ENCODE peak calls at places on chromosomes 5 and 9, in nine cellular contexts. One of them, this sample, is unnamed.

GRCh38 chr5:121841900-121842299 is 9.8 kb upstream of the FTMT start:
- DNase-seq in HepG2: no peak
- DNase-seq in H1: no peak
- DNase-seq in transverse colon: no peak
- DNase-seq in stomach: no peak
- DNase-seq in tibial nerve: no peak
- DNase-seq in upper lobe of left lung: no peak
- DNase-seq in A549: no peak
- DNase-seq in suprapubic skin: no peak
- DNase-seq in this sample: no peak

GRCh38 chr5:64147849-64148441 is 17.7 kb upstream of the RNF180 start:
- DNase-seq in HepG2: peak; percentile 7
- DNase-seq in H1: no peak
- DNase-seq in transverse colon: peak; percentile 20
- DNase-seq in stomach: peak; percentile 71
- DNase-seq in tibial nerve: no peak
- DNase-seq in upper lobe of left lung: no peak
- DNase-seq in A549: peak; percentile 44
- DNase-seq in suprapubic skin: peak; percentile 61
- DNase-seq in this sample: peak; percentile 76

GRCh38 chr9:7536310-7536939 is 263.2 kb downstream of the DMAC1 start:
- DNase-seq in HepG2: peak; percentile 45
- DNase-seq in H1: no peak
- DNase-seq in transverse colon: peak; percentile 57
- DNase-seq in stomach: peak; percentile 32
- DNase-seq in tibial nerve: no peak
- DNase-seq in upper lobe of left lung: no peak
- DNase-seq in A549: peak; percentile 54
- DNase-seq in suprapubic skin: no peak
- DNase-seq in this sample: no peak

GRCh38 chr9:34452568-34452967 is 5.8 kb downstream of the FAM219A start:
- DNase-seq in HepG2: no peak
- DNase-seq in H1: no peak
- DNase-seq in transverse colon: no peak
- DNase-seq in stomach: no peak
- DNase-seq in tibial nerve: no peak
- DNase-seq in upper lobe of left lung: no peak
- DNase-seq in A549: no peak
- DNase-seq in suprapubic skin: no peak
- DNase-seq in this sample: no peak

GRCh38 chr9:25700430-25700829 is 22.2 kb upstream of the TUSC1 start:
- DNase-seq in HepG2: no peak
- DNase-seq in H1: no peak
- DNase-seq in transverse colon: no peak
- DNase-seq in stomach: no peak
- DNase-seq in tibial nerve: no peak
- DNase-seq in upper lobe of left lung: no peak
- DNase-seq in A549: no peak
- DNase-seq in suprapubic skin: no peak
- DNase-seq in this sample: no peak

GRCh38 chr9:73116030-73116429 is 35.6 kb upstream of the ANXA1 start:
- DNase-seq in HepG2: no peak
- DNase-seq in H1: no peak
- DNase-seq in transverse colon: no peak
- DNase-seq in stomach: no peak
- DNase-seq in tibial nerve: no peak
- DNase-seq in upper lobe of left lung: no peak
- DNase-seq in A549: no peak
- DNase-seq in suprapubic skin: no peak
- DNase-seq in this sample: no peak

GRCh38 chr9:99621040-99621439 is 200.6 kb upstream of the NR4A3 start:
- DNase-seq in HepG2: no peak
- DNase-seq in H1: no peak
- DNase-seq in transverse colon: no peak
- DNase-seq in stomach: no peak
- DNase-seq in tibial nerve: no peak
- DNase-seq in upper lobe of left lung: no peak
- DNase-seq in A549: no peak
- DNase-seq in suprapubic skin: no peak
- DNase-seq in this sample: no peak

GRCh38 chr9:133349965-133350624 is 2.1 kb downstream of the RPL7A start:
- DNase-seq in HepG2: no peak
- DNase-seq in H1: no peak
- DNase-seq in transverse colon: no peak
- DNase-seq in stomach: no peak
- DNase-seq in tibial nerve: no peak
- DNase-seq in upper lobe of left lung: no peak
- DNase-seq in A549: no peak
- DNase-seq in suprapubic skin: no peak
- DNase-seq in this sample: no peak

GRCh38 chr9:94002316-94003140 is 47.4 kb upstream of the BARX1 start:
- DNase-seq in HepG2: peak; percentile 61
- DNase-seq in H1: no peak
- DNase-seq in transverse colon: peak; percentile 16
- DNase-seq in stomach: peak; percentile 56
- DNase-seq in tibial nerve: no peak
- DNase-seq in upper lobe of left lung: no peak
- DNase-seq in A549: peak; percentile 57
- DNase-seq in suprapubic skin: no peak
- DNase-seq in this sample: no peak

GRCh38 chr9:111896942-111897830 is 572 bp downstream of the UGCG start:
- DNase-seq in HepG2: peak; percentile 11
- DNase-seq in H1: no peak
- DNase-seq in transverse colon: peak; percentile 62
- DNase-seq in stomach: no peak
- DNase-seq in tibial nerve: peak; percentile 43
- DNase-seq in upper lobe of left lung: peak; percentile 93
- DNase-seq in A549: peak; percentile 49
- DNase-seq in suprapubic skin: peak; percentile 81
- DNase-seq in this sample: peak; percentile 73

GRCh38 chr9:75918154-75918553 is 27.7 kb downstream of the PCSK5 start:
- DNase-seq in HepG2: no peak
- DNase-seq in H1: no peak
- DNase-seq in transverse colon: no peak
- DNase-seq in stomach: no peak
- DNase-seq in tibial nerve: no peak
- DNase-seq in upper lobe of left lung: no peak
- DNase-seq in A549: no peak
- DNase-seq in suprapubic skin: no peak
- DNase-seq in this sample: no peak

GRCh38 chr5:143094087-143094511 is 309.4 kb downstream of the NR3C1 start:
- DNase-seq in HepG2: no peak
- DNase-seq in H1: no peak
- DNase-seq in transverse colon: no peak
- DNase-seq in stomach: no peak
- DNase-seq in tibial nerve: no peak
- DNase-seq in upper lobe of left lung: no peak
- DNase-seq in A549: no peak
- DNase-seq in suprapubic skin: no peak
- DNase-seq in this sample: peak; percentile 40

GRCh38 chr5:81965510-81965909 is 6.3 kb upstream of the ATG10 start:
- DNase-seq in HepG2: no peak
- DNase-seq in H1: no peak
- DNase-seq in transverse colon: no peak
- DNase-seq in stomach: no peak
- DNase-seq in tibial nerve: no peak
- DNase-seq in upper lobe of left lung: no peak
- DNase-seq in A549: peak; percentile 19
- DNase-seq in suprapubic skin: no peak
- DNase-seq in this sample: no peak
- TF ChIP-seq EP300 in HepG2: no peak
- TF ChIP-seq EP300 in H1: no peak
- TF ChIP-seq EP300 in transverse colon: no peak
- TF ChIP-seq EP300 in stomach: no peak
- TF ChIP-seq EP300 in tibial nerve: no peak
- TF ChIP-seq EP300 in upper lobe of left lung: no peak
- TF ChIP-seq EP300 in A549: no peak
- TF ChIP-seq EP300 in suprapubic skin: no peak
- TF ChIP-seq EP300 in this sample: no peak

GRCh38 chr9:106697390-106697789 is 165.6 kb upstream of the ZNF462 start:
- DNase-seq in HepG2: no peak
- DNase-seq in H1: no peak
- DNase-seq in transverse colon: no peak
- DNase-seq in stomach: no peak
- DNase-seq in tibial nerve: no peak
- DNase-seq in upper lobe of left lung: no peak
- DNase-seq in A549: no peak
- DNase-seq in suprapubic skin: no peak
- DNase-seq in this sample: no peak
- H3K4me3 ChIP-seq in HepG2: no peak overlapping the region
- H3K4me3 ChIP-seq in H1: no peak overlapping the region
- H3K4me3 ChIP-seq in transverse colon: peak overlapping the region; percentile 16
- H3K4me3 ChIP-seq in stomach: peak overlapping the region; percentile 31
- H3K4me3 ChIP-seq in tibial nerve: peak overlapping the region; percentile 34
- H3K4me3 ChIP-seq in upper lobe of left lung: peak overlapping the region; percentile 34
- H3K4me3 ChIP-seq in A549: no peak overlapping the region
- H3K4me3 ChIP-seq in suprapubic skin: peak overlapping the region; percentile 36
- H3K4me3 ChIP-seq in this sample: no peak overlapping the region

DNA sequence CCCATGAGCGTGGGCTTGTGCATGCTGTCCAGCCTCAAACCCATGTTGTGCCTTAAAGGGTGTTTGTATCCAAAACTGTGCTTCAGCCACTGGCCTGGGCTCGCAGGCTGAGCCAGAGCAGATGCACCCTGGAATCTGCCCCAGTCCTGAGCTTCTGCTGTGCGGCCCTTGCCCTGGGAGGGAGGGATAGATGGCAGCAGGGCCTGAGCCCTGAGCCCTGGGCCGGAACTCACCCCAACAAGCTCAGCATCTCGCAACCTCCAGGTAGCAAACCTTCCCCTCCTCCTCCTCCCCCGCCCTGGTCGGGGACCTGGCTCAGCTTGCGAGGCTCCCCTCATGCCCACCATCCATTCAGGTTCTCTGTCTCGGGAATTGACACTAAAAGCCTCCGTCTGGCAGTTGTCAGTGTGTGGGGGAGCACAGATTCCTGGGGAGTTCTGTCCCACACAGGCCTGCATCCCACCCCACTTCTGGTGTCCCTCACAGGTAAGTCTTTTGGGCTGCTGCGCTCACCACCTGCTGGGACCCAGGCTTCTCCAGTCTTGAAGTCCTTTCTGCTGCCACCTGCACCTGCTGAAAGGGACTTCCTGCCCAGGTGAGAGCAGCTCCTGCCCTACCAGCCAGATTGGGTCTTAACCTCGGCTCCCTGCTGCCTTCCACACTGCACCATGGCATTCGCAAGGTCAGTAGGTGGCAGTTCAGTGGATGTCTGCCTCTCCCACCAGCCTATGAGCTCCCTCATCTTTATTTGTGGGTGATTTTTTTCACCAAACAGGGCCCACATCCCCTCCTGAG is 55.2 kb upstream of the OLFM1 start:
- DNase-seq in HepG2: no peak
- DNase-seq in H1: no peak
- DNase-seq in transverse colon: no peak
- DNase-seq in stomach: no peak
- DNase-seq in tibial nerve: no peak
- DNase-seq in upper lobe of left lung: no peak
- DNase-seq in A549: no peak
- DNase-seq in suprapubic skin: peak; percentile 60
- DNase-seq in this sample: no peak
- TF ChIP-seq EP300 in HepG2: no peak
- TF ChIP-seq EP300 in H1: no peak
- TF ChIP-seq EP300 in transverse colon: no peak
- TF ChIP-seq EP300 in stomach: no peak
- TF ChIP-seq EP300 in tibial nerve: no peak
- TF ChIP-seq EP300 in upper lobe of left lung: no peak
- TF ChIP-seq EP300 in A549: no peak
- TF ChIP-seq EP300 in suprapubic skin: no peak
- TF ChIP-seq EP300 in this sample: no peak

DNA sequence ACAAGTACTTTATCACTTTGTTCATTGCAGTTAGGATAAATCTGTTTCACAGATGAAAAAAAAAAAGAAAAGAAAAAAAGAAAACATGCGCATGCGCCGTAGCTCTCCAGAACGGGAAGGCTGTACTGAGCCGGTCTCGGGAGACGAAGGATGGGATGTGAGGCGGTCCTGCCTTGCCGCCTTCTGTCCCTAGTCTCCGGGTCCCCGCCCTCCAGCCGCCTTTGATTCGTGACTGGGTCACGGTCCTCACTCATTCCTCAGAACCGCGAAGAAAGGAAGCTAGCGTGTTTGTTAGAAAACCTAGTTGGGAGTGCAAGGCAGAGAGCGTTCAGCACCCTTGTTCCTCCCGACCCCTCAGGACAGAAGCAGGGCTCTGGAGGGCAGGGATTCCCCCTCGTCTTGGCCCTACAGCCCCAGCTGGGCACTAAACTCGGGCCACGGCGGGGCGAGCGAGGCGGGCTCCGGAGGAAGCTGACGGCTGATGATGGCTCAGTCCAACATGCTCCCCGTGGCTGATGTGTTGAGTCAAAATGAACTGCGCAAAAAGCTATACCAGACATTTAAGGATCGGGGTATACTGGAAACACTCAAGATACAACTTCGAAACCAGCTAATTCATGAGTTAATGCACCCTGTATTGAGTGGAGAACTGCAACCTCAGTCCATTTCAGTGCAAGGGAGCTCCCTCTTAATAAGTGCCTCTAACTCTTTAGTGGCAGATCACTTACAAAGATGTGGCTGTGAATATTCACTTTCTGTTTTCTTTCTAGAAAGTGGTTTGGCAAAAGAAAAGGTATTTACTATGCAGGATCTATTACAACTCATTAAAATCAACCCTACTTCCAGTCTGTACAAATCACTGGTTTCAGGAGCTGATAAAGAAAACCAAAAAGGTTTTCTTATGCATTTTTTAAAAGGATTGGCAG is 40.0 kb downstream of the CPLANE1 start:
- DNase-seq in HepG2: no peak
- DNase-seq in H1: no peak
- DNase-seq in transverse colon: no peak
- DNase-seq in stomach: no peak
- DNase-seq in tibial nerve: no peak
- DNase-seq in upper lobe of left lung: peak; percentile 71
- DNase-seq in A549: no peak
- DNase-seq in suprapubic skin: no peak
- DNase-seq in this sample: peak; percentile 24
- H3K4me3 ChIP-seq in HepG2: no peak overlapping the region
- H3K4me3 ChIP-seq in H1: no peak overlapping the region
- H3K4me3 ChIP-seq in transverse colon: peak overlapping the region; percentile 16
- H3K4me3 ChIP-seq in stomach: peak overlapping the region; percentile 25
- H3K4me3 ChIP-seq in tibial nerve: peak overlapping the region; percentile 28
- H3K4me3 ChIP-seq in upper lobe of left lung: peak overlapping the region; percentile 34
- H3K4me3 ChIP-seq in A549: no peak overlapping the region
- H3K4me3 ChIP-seq in suprapubic skin: peak overlapping the region; percentile 6
- H3K4me3 ChIP-seq in this sample: no peak overlapping the region

GRCh38 chr5:111463304-111463703 is 49.0 kb downstream of the STARD4 start:
- DNase-seq in HepG2: no peak
- DNase-seq in H1: no peak
- DNase-seq in transverse colon: no peak
- DNase-seq in stomach: no peak
- DNase-seq in tibial nerve: no peak
- DNase-seq in upper lobe of left lung: no peak
- DNase-seq in A549: no peak
- DNase-seq in suprapubic skin: no peak
- DNase-seq in this sample: no peak

GRCh38 chr5:111461934-111462333 is 50.4 kb downstream of the STARD4 start:
- DNase-seq in HepG2: no peak
- DNase-seq in H1: no peak
- DNase-seq in transverse colon: no peak
- DNase-seq in stomach: no peak
- DNase-seq in tibial nerve: no peak
- DNase-seq in upper lobe of left lung: no peak
- DNase-seq in A549: no peak
- DNase-seq in suprapubic skin: no peak
- DNase-seq in this sample: no peak

GRCh38 chr5:111461261-111461671 is 51.1 kb downstream of the STARD4 start:
- DNase-seq in HepG2: no peak
- DNase-seq in H1: peak; percentile 36
- DNase-seq in transverse colon: no peak
- DNase-seq in stomach: no peak
- DNase-seq in tibial nerve: no peak
- DNase-seq in upper lobe of left lung: no peak
- DNase-seq in A549: peak; percentile 40
- DNase-seq in suprapubic skin: no peak
- DNase-seq in this sample: peak; percentile 17
- TF ChIP-seq EP300 in HepG2: no peak
- TF ChIP-seq EP300 in H1: no peak
- TF ChIP-seq EP300 in transverse colon: no peak
- TF ChIP-seq EP300 in stomach: no peak
- TF ChIP-seq EP300 in tibial nerve: no peak
- TF ChIP-seq EP300 in upper lobe of left lung: no peak
- TF ChIP-seq EP300 in A549: no peak
- TF ChIP-seq EP300 in suprapubic skin: no peak
- TF ChIP-seq EP300 in this sample: no peak

This sample was measured in ovary.